ENCODE peak calls at places on chromosomes 12 and 14, in six cellular contexts. J is NCI-H1105; U is stimulated activated CD4-positive, alpha-beta T cell treated with anti-CD3 and anti-CD28 coated beads, Interleukin-2, amount 100 ng/mL, for 48 hours; G is CD4-positive, CD25-positive, alpha-beta regulatory T cell; W is fibroblast of lung; Z is K562. Q is an unnamed sample.

GRCh38 chr12:9349888-9350885 is 142.0 kb upstream of the PZP start:
- DNase-seq in J (no peak), U (no peak), G (no peak), W (peak; percentile 32), Z (no peak), Q (no peak)

GRCh38 chr12:64682572-64683277 is 72.4 kb downstream of the RASSF3 start:
- DNase-seq in J (no peak), U (no peak), G (no peak), W (peak; percentile 58), Z (no peak), Q (no peak)

GRCh38 chr14:23146423-23146910 is 27.4 kb upstream of the CEBPE start:
- DNase-seq in J (no peak), U (no peak), G (no peak), W (no peak), Z (peak; percentile 92), Q (no peak)

GRCh38 chr12:24595652-24596235 is 353.2 kb downstream of the BCAT1 start:
- DNase-seq in J (no peak), U (no peak), G (no peak), W (peak; percentile 11), Z (peak; percentile 22), Q (no peak)

GRCh38 chr14:103550451-103551337 is 11.8 kb downstream of the BAG5 start:
- DNase-seq in J (no peak), U (no peak), G (no peak), W (no peak), Z (no peak), Q (no peak)

GRCh38 chr12:5912437-5913334 is 32.4 kb downstream of the ANO2 start:
- DNase-seq in J (no peak), U (no peak), G (no peak), W (no peak), Z (peak; percentile 26), Q (no peak)

GRCh38 chr12:109518820-109519665 is 41.6 kb downstream of the UBE3B start:
- DNase-seq in J (peak; percentile 62), U (peak; percentile 44), G (peak; percentile 16), W (peak; percentile 89), Z (peak; percentile 76), Q (peak; percentile 38)

GRCh38 chr12:99035776-99036175 is 390.7 kb downstream of the APAF1 start:
- DNase-seq in J (no peak), U (no peak), G (no peak), W (no peak), Z (no peak), Q (no peak)

GRCh38 chr12:103020839-103021238 is 63.4 kb downstream of the ASCL1 start:
- DNase-seq in J (no peak), U (no peak), G (no peak), W (no peak), Z (no peak), Q (no peak)

GRCh38 chr14:76950043-76951020 is 78.2 kb downstream of the IRF2BPL start:
- DNase-seq in J (no peak), U (no peak), G (no peak), W (peak; percentile 81), Z (no peak), Q (no peak)

GRCh38 chr12:4604684-4605193 is 42.7 kb downstream of the DYRK4 start:
- DNase-seq in J (peak; percentile 88), U (peak; percentile 73), G (peak; percentile 63), W (peak; percentile 85), Z (peak; percentile 69), Q (peak; percentile 65)

Q was measured in central memory CD8-positive, alpha-beta T cell.